ENCODE peak calls at places on chromosomes 11 and 22, in four cellular contexts. One of them, this sample, is unnamed.

GRCh38 chr11:109799604-109800003 is 293.6 kb upstream of the ZC3H12C start:
- DNase-seq in HepG2: no peak
- DNase-seq in K562: no peak
- DNase-seq in GM12878: no peak
- DNase-seq in this sample: no peak

GRCh38 chr11:27250867-27251266 is 112.1 kb downstream of the CCDC34 start:
- DNase-seq in HepG2: no peak
- DNase-seq in K562: no peak
- DNase-seq in GM12878: no peak
- DNase-seq in this sample: no peak

GRCh38 chr11:121487191-121487590 is 34.4 kb upstream of the SORL1-AS1 start:
- DNase-seq in HepG2: no peak
- DNase-seq in K562: no peak
- DNase-seq in GM12878: no peak
- DNase-seq in this sample: no peak

GRCh38 chr11:8375932-8376331 is 112.3 kb upstream of the LMO1 start:
- DNase-seq in HepG2: no peak
- DNase-seq in K562: no peak
- DNase-seq in GM12878: no peak
- DNase-seq in this sample: no peak

GRCh38 chr11:63821411-63821810 is 8.2 kb downstream of the SPINDOC start:
- DNase-seq in HepG2: no peak
- DNase-seq in K562: no peak
- DNase-seq in GM12878: no peak
- DNase-seq in this sample: no peak

GRCh38 chr11:58577441-58578135 is 1.3 kb upstream of the ZFP91 start:
- DNase-seq in HepG2: peak
- DNase-seq in K562: no peak
- DNase-seq in GM12878: peak
- DNase-seq in this sample: no peak

GRCh38 chr22:50260801-50261614 is 475 bp downstream of the MAPK12 start:
- DNase-seq in HepG2: no peak
- DNase-seq in K562: peak
- DNase-seq in GM12878: no peak
- DNase-seq in this sample: no peak

GRCh38 chr11:18310800-18311340 is 11.1 kb downstream of the HPS5 start:
- DNase-seq in HepG2: no peak
- DNase-seq in K562: no peak
- DNase-seq in GM12878: peak
- DNase-seq in this sample: no peak

GRCh38 chr11:73931039-73931645 is 19.7 kb upstream of the DNAJB13 start:
- DNase-seq in HepG2: peak
- DNase-seq in K562: peak
- DNase-seq in GM12878: no peak
- DNase-seq in this sample: peak

GRCh38 chr11:103380031-103380430 is 270.8 kb downstream of the DYNC2H1 start:
- DNase-seq in HepG2: no peak
- DNase-seq in K562: no peak
- DNase-seq in GM12878: no peak
- DNase-seq in this sample: no peak

GRCh38 chr11:18419040-18419439 is 6.9 kb downstream of the LDHC start:
- DNase-seq in HepG2: no peak
- DNase-seq in K562: no peak
- DNase-seq in GM12878: no peak
- DNase-seq in this sample: no peak

GRCh38 chr22:49331223-49331815 is 496.4 kb downstream of the BRD1 start:
- DNase-seq in HepG2: no peak
- DNase-seq in K562: no peak
- DNase-seq in GM12878: no peak
- DNase-seq in this sample: no peak

GRCh38 chr11:75777461-75778110 is 9.0 kb downstream of the DGAT2 start:
- DNase-seq in HepG2: no peak
- DNase-seq in K562: no peak
- DNase-seq in GM12878: no peak
- DNase-seq in this sample: no peak

GRCh38 chr11:75775056-75775455 is 6.5 kb downstream of the DGAT2 start:
- DNase-seq in HepG2: no peak
- DNase-seq in K562: no peak
- DNase-seq in GM12878: no peak
- DNase-seq in this sample: no peak

GRCh38 chr11:75776546-75776945 is 8.0 kb downstream of the DGAT2 start:
- DNase-seq in HepG2: no peak
- DNase-seq in K562: no peak
- DNase-seq in GM12878: no peak
- DNase-seq in this sample: no peak

GRCh38 chr11:75771646-75772410 is 3.2 kb downstream of the DGAT2 start:
- DNase-seq in HepG2: no peak
- DNase-seq in K562: no peak
- DNase-seq in GM12878: no peak
- DNase-seq in this sample: no peak

GRCh38 chr11:75773595-75774353 is 5.2 kb downstream of the DGAT2 start:
- DNase-seq in HepG2: no peak
- DNase-seq in K562: peak
- DNase-seq in GM12878: peak
- DNase-seq in this sample: no peak
- TF ChIP-seq CHD4 in HepG2: no peak
- TF ChIP-seq CHD4 in K562: no peak
- TF ChIP-seq CHD4 in GM12878: no peak
- TF ChIP-seq CHD4 in this sample: no peak

DNA sequence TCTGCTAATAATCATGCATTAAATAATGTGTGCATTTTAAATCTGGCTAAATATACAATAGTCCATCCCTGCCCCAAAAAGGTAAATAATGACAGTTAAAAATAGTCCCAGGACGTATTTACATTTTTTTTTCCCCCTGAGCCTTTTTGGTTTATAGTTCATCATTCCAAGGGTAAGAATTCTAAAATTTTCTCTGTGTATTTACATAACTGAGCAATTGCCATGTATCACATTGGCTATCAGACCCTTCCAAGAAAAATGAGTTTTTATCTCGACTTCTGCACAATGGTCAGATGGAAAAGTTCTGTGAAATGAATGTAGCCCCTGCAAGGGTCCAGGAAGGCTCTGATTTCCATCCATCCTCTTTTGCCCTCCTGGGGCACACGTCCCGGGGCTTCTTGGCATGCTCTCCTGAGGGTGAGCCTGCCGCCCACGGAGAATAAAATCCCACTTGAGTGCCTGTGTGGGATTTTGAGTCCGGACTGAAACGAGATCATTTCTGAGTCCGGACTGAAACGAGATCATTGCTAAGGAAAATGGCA is 94.1 kb upstream of the ANO1 start:
- DNase-seq in HepG2: no peak
- DNase-seq in K562: no peak
- DNase-seq in GM12878: no peak
- DNase-seq in this sample: no peak
- TF ChIP-seq POLR2AphosphoS2 in HepG2: no peak
- TF ChIP-seq POLR2AphosphoS2 in K562: no peak
- TF ChIP-seq POLR2AphosphoS2 in GM12878: no peak
- TF ChIP-seq POLR2AphosphoS2 in this sample: no peak

GRCh38 chr11:66617148-66617814 is 851 bp downstream of the RBM14 start:
- DNase-seq in HepG2: no peak
- DNase-seq in K562: no peak
- DNase-seq in GM12878: no peak
- DNase-seq in this sample: no peak
- TF ChIP-seq MYC in HepG2: no peak
- TF ChIP-seq MYC in K562: no peak
- TF ChIP-seq MYC in GM12878: no peak
- TF ChIP-seq MYC in this sample: no peak

GRCh38 chr22:35357883-35358621 is 22.8 kb upstream of the HMOX1 start:
- DNase-seq in HepG2: no peak
- DNase-seq in K562: no peak
- DNase-seq in GM12878: no peak
- DNase-seq in this sample: peak

GRCh38 chr22:35363571-35364086 is 17.3 kb upstream of the HMOX1 start:
- DNase-seq in HepG2: no peak
- DNase-seq in K562: no peak
- DNase-seq in GM12878: no peak
- DNase-seq in this sample: no peak

GRCh38 chr22:35361001-35361551 is 19.8 kb upstream of the HMOX1 start:
- DNase-seq in HepG2: no peak
- DNase-seq in K562: no peak
- DNase-seq in GM12878: no peak
- DNase-seq in this sample: no peak

GRCh38 chr22:35355744-35356420 is 25.0 kb upstream of the HMOX1 start:
- DNase-seq in HepG2: no peak
- DNase-seq in K562: no peak
- DNase-seq in GM12878: no peak
- DNase-seq in this sample: no peak

DNA sequence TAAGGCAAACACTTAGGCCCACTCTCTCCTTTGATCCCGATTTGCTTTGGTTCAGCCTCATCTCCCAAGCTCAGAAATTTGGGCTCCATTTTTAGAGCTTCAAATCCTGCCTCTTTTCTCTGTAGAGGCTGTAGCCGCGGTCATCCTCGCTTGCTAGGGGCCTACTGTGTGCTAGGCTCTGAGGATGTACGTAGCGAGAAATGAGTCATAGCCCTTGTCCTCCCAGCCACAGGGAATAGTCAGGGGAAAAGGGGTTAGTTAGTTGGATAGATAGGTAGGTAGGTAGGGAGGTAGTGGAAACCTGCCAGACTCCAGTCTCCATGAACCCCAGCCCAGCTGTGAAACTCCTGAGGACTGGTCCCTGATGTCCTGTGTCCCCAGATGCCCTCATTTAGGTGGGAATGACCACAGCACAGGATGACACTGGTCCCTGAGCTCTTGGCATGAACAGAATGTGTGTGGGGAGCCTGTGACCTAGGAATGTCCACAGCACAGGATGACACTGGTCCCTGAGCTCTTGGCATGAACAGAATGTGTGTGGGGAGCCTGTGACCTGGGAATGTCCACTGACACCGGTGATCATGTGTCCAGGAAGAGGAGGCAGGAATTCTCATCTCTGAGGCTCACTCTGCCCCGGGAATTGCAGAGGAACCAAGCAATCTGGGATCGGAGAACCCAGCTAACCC is 21.4 kb upstream of the HMOX1 start:
- DNase-seq in HepG2: no peak
- DNase-seq in K562: no peak
- DNase-seq in GM12878: no peak
- DNase-seq in this sample: no peak
- TF ChIP-seq CHD4 in HepG2: no peak
- TF ChIP-seq CHD4 in K562: no peak
- TF ChIP-seq CHD4 in GM12878: no peak
- TF ChIP-seq CHD4 in this sample: no peak

DNA sequence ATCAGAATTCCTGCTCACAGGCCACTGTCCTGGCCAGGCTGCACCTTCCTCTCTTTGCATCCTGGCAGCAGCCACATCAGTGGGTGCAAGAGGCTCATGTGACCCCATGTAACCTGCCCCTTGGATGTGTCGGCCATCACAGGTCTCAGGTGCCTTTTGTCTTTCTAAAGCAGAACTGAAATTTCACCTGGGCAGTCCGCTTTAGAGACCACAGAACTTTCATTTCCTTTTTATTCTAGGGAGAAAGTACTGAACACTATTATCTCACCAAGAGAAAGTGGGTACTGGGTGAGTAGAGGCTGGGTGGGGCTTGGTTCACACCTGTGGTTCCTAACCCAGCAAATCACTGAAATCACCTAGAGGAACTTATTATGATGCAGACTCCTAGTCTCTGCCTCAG is 51.7 kb upstream of the NUP160 start:
- DNase-seq in HepG2: no peak
- DNase-seq in K562: no peak
- DNase-seq in GM12878: peak
- DNase-seq in this sample: no peak
- TF ChIP-seq POLR2AphosphoS2 in HepG2: no peak
- TF ChIP-seq POLR2AphosphoS2 in K562: no peak
- TF ChIP-seq POLR2AphosphoS2 in GM12878: no peak
- TF ChIP-seq POLR2AphosphoS2 in this sample: no peak

DNA sequence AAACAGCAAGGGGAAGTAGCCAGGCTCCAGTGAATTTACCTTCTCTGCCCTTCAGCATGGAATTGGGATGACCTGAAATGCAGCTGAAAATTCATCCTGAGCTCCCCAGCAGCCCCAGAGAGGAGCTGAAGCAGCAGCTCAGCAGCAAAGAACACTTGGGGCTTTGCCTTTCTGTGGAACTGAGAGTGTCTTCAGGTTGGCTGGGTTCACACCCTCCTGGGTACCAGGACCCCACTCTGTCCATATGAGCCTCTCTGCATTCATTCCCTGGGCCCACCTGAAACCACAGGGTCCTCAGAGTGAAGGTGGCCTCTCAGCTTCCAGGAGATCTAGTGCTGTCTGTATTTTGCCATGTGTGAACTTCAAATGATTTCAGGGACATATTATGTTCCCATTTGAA is 429.2 kb downstream of the MN1 start:
- DNase-seq in HepG2: no peak
- DNase-seq in K562: no peak
- DNase-seq in GM12878: no peak
- DNase-seq in this sample: no peak
- TF ChIP-seq MYC in HepG2: no peak
- TF ChIP-seq MYC in K562: no peak
- TF ChIP-seq MYC in GM12878: no peak
- TF ChIP-seq MYC in this sample: no peak

GRCh38 chr11:44285756-44286155 is 24.2 kb downstream of the ALX4 start:
- DNase-seq in HepG2: no peak
- DNase-seq in K562: no peak
- DNase-seq in GM12878: no peak
- DNase-seq in this sample: no peak

GRCh38 chr11:44286268-44286880 is 23.6 kb downstream of the ALX4 start:
- DNase-seq in HepG2: peak
- DNase-seq in K562: peak
- DNase-seq in GM12878: peak
- DNase-seq in this sample: peak

GRCh38 chr11:44290206-44290605 is 19.7 kb downstream of the ALX4 start:
- DNase-seq in HepG2: no peak
- DNase-seq in K562: no peak
- DNase-seq in GM12878: no peak
- DNase-seq in this sample: no peak

GRCh38 chr11:44288133-44288526 is 21.8 kb downstream of the ALX4 start:
- DNase-seq in HepG2: no peak
- DNase-seq in K562: no peak
- DNase-seq in GM12878: no peak
- DNase-seq in this sample: no peak

DNA sequence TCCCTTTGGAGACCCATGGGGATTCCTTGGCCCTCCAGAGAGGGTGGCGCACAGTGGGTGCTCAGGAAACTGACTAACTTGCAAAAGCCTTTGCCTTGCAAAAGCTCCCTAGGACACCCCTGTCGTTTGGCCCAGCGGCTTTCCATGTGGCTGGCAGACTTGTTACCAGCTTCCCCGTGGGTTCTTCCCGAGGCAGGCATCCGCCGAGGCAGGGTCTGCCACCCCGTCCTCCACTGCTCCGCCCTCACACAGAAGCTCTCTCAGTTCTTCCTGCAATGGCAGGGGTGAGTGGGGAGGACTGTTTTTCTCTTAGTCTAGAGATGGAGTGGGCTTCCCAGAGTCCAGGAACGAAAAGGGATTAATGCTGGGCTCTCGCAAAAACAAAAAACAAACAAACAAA is 23.0 kb downstream of the ALX4 start:
- DNase-seq in HepG2: no peak
- DNase-seq in K562: no peak
- DNase-seq in GM12878: no peak
- DNase-seq in this sample: no peak
- TF ChIP-seq CHD4 in HepG2: no peak
- TF ChIP-seq CHD4 in K562: no peak
- TF ChIP-seq CHD4 in GM12878: no peak
- TF ChIP-seq CHD4 in this sample: no peak

This sample was measured in A549.